ENCODE peak calls at places on chromosomes 12 and 14, in eight cellular contexts. One of them, this sample, is unnamed. For H3K27me3, the result is how much of the 10 kb centered on the place peaks cover.

GRCh38 chr12:7571253-7571652 is 67.7 kb upstream of the CD163 start:
- DNase-seq in IMR-90: no peak
- DNase-seq in fibroblast of lung: no peak
- DNase-seq in testis: no peak
- DNase-seq in CD4-positive, CD25-positive, alpha-beta regulatory T cell: no peak
- DNase-seq in NT2/D1: no peak
- DNase-seq in right lobe of liver: no peak
- DNase-seq in adrenal gland: no peak
- DNase-seq in this sample: no peak

GRCh38 chr14:39603942-39604341 is 171.7 kb upstream of the FBXO33 start:
- DNase-seq in IMR-90: no peak
- DNase-seq in fibroblast of lung: no peak
- DNase-seq in testis: no peak
- DNase-seq in CD4-positive, CD25-positive, alpha-beta regulatory T cell: no peak
- DNase-seq in NT2/D1: no peak
- DNase-seq in right lobe of liver: no peak
- DNase-seq in adrenal gland: no peak
- DNase-seq in this sample: no peak

GRCh38 chr14:73240816-73241480 is 3.6 kb downstream of the PAPLN start:
- DNase-seq in IMR-90: no peak
- DNase-seq in fibroblast of lung: no peak
- DNase-seq in testis: no peak
- DNase-seq in CD4-positive, CD25-positive, alpha-beta regulatory T cell: no peak
- DNase-seq in NT2/D1: no peak
- DNase-seq in right lobe of liver: peak
- DNase-seq in adrenal gland: no peak
- DNase-seq in this sample: peak

GRCh38 chr14:21109377-21110260 is 8.8 kb downstream of the TMEM253 start:
- DNase-seq in IMR-90: no peak
- DNase-seq in fibroblast of lung: no peak
- DNase-seq in testis: no peak
- DNase-seq in CD4-positive, CD25-positive, alpha-beta regulatory T cell: no peak
- DNase-seq in NT2/D1: no peak
- DNase-seq in right lobe of liver: no peak
- DNase-seq in adrenal gland: no peak
- DNase-seq in this sample: no peak

GRCh38 chr12:65875635-65876034 is 51.4 kb downstream of the HMGA2 start:
- DNase-seq in IMR-90: peak
- DNase-seq in fibroblast of lung: peak
- DNase-seq in testis: no peak
- DNase-seq in CD4-positive, CD25-positive, alpha-beta regulatory T cell: no peak
- DNase-seq in NT2/D1: no peak
- DNase-seq in right lobe of liver: no peak
- DNase-seq in adrenal gland: peak
- DNase-seq in this sample: no peak

GRCh38 chr12:47164730-47165439 is 85.1 kb upstream of the AMIGO2 start:
- DNase-seq in IMR-90: peak
- DNase-seq in fibroblast of lung: peak
- DNase-seq in testis: no peak
- DNase-seq in CD4-positive, CD25-positive, alpha-beta regulatory T cell: no peak
- DNase-seq in NT2/D1: no peak
- DNase-seq in right lobe of liver: no peak
- DNase-seq in adrenal gland: no peak
- DNase-seq in this sample: no peak

GRCh38 chr14:92323031-92323915 is at the start of gene SLC24A4:
- DNase-seq in IMR-90: no peak
- DNase-seq in fibroblast of lung: no peak
- DNase-seq in testis: peak
- DNase-seq in CD4-positive, CD25-positive, alpha-beta regulatory T cell: no peak
- DNase-seq in NT2/D1: no peak
- DNase-seq in right lobe of liver: no peak
- DNase-seq in adrenal gland: no peak
- DNase-seq in this sample: no peak

GRCh38 chr14:104895786-104896642 is 28.7 kb upstream of the PLD4 start:
- DNase-seq in IMR-90: no peak
- DNase-seq in fibroblast of lung: no peak
- DNase-seq in testis: no peak
- DNase-seq in CD4-positive, CD25-positive, alpha-beta regulatory T cell: no peak
- DNase-seq in NT2/D1: no peak
- DNase-seq in right lobe of liver: no peak
- DNase-seq in adrenal gland: peak
- DNase-seq in this sample: peak

GRCh38 chr12:64431791-64432190 is 20.1 kb upstream of the TBK1 start:
- DNase-seq in IMR-90: peak
- DNase-seq in fibroblast of lung: peak
- DNase-seq in testis: no peak
- DNase-seq in CD4-positive, CD25-positive, alpha-beta regulatory T cell: no peak
- DNase-seq in NT2/D1: no peak
- DNase-seq in right lobe of liver: no peak
- DNase-seq in adrenal gland: no peak
- DNase-seq in this sample: no peak

GRCh38 chr14:23636317-23637211 is at the start of gene DHRS2:
- DNase-seq in IMR-90: no peak
- DNase-seq in fibroblast of lung: no peak
- DNase-seq in testis: no peak
- DNase-seq in CD4-positive, CD25-positive, alpha-beta regulatory T cell: no peak
- DNase-seq in NT2/D1: no peak
- DNase-seq in right lobe of liver: peak
- DNase-seq in adrenal gland: no peak
- DNase-seq in this sample: no peak

GRCh38 chr14:23113346-23114119 is 5.5 kb downstream of the CEBPE start:
- DNase-seq in IMR-90: peak
- DNase-seq in fibroblast of lung: peak
- DNase-seq in testis: no peak
- DNase-seq in CD4-positive, CD25-positive, alpha-beta regulatory T cell: no peak
- DNase-seq in NT2/D1: no peak
- DNase-seq in right lobe of liver: no peak
- DNase-seq in adrenal gland: no peak
- DNase-seq in this sample: peak

GRCh38 chr12:113860059-113860820 is 105.9 kb downstream of the RBM19 start:
- DNase-seq in IMR-90: no peak
- DNase-seq in fibroblast of lung: no peak
- DNase-seq in testis: no peak
- DNase-seq in CD4-positive, CD25-positive, alpha-beta regulatory T cell: no peak
- DNase-seq in NT2/D1: peak
- DNase-seq in right lobe of liver: no peak
- DNase-seq in adrenal gland: no peak
- DNase-seq in this sample: no peak

GRCh38 chr14:93536945-93537344 is 106.2 kb downstream of the UNC79 start:
- DNase-seq in IMR-90: no peak
- DNase-seq in fibroblast of lung: no peak
- DNase-seq in testis: no peak
- DNase-seq in CD4-positive, CD25-positive, alpha-beta regulatory T cell: no peak
- DNase-seq in NT2/D1: peak
- DNase-seq in right lobe of liver: no peak
- DNase-seq in adrenal gland: no peak
- DNase-seq in this sample: no peak

GRCh38 chr14:52873096-52873495 is 77.8 kb downstream of the FERMT2 start:
- DNase-seq in IMR-90: no peak
- DNase-seq in fibroblast of lung: no peak
- DNase-seq in testis: no peak
- DNase-seq in CD4-positive, CD25-positive, alpha-beta regulatory T cell: no peak
- DNase-seq in NT2/D1: no peak
- DNase-seq in right lobe of liver: no peak
- DNase-seq in adrenal gland: no peak
- DNase-seq in this sample: no peak

GRCh38 chr14:62501021-62501750 is 544.1 kb downstream of the KCNH5 start:
- DNase-seq in IMR-90: no peak
- DNase-seq in fibroblast of lung: no peak
- DNase-seq in testis: no peak
- DNase-seq in CD4-positive, CD25-positive, alpha-beta regulatory T cell: no peak
- DNase-seq in NT2/D1: no peak
- DNase-seq in right lobe of liver: no peak
- DNase-seq in adrenal gland: no peak
- DNase-seq in this sample: no peak

GRCh38 chr14:62505045-62505444 is 540.2 kb downstream of the KCNH5 start:
- DNase-seq in IMR-90: no peak
- DNase-seq in fibroblast of lung: no peak
- DNase-seq in testis: no peak
- DNase-seq in CD4-positive, CD25-positive, alpha-beta regulatory T cell: no peak
- DNase-seq in NT2/D1: no peak
- DNase-seq in right lobe of liver: no peak
- DNase-seq in adrenal gland: no peak
- DNase-seq in this sample: no peak
- H3K4me3 ChIP-seq in IMR-90: no peak
- H3K4me3 ChIP-seq in fibroblast of lung: no peak
- H3K4me3 ChIP-seq in testis: no peak
- H3K4me3 ChIP-seq in CD4-positive, CD25-positive, alpha-beta regulatory T cell: no peak
- H3K4me3 ChIP-seq in NT2/D1: no peak
- H3K4me3 ChIP-seq in right lobe of liver: no peak
- H3K4me3 ChIP-seq in adrenal gland: no peak
- H3K4me3 ChIP-seq in this sample: no peak

DNA sequence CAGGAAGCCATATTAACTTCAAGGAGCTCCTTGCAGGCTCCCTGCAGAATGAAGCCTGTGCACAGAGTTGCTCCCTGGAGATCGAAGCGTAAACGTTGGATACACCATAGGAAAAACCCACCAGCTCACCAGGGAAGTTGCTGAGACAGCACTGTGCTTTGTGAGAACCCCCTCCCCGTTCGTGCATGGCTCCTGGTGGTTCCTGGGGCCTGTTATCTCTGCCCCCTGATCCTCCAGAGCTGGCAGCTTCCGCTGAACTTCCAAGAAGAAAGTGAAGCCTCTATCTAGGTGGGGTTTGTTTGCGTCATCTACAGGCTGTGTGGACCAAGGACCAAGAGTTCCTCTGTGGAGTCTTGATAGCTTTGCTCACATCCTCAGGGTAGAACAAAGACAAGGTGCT is 2.4 kb upstream of the CCDC85C start:
- DNase-seq in IMR-90: no peak
- DNase-seq in fibroblast of lung: no peak
- DNase-seq in testis: no peak
- DNase-seq in CD4-positive, CD25-positive, alpha-beta regulatory T cell: no peak
- DNase-seq in NT2/D1: no peak
- DNase-seq in right lobe of liver: no peak
- DNase-seq in adrenal gland: no peak
- DNase-seq in this sample: no peak
- H3K27me3 ChIP-seq in IMR-90: under half
- H3K27me3 ChIP-seq in fibroblast of lung: under half
- H3K27me3 ChIP-seq in testis: under half
- H3K27me3 ChIP-seq in CD4-positive, CD25-positive, alpha-beta regulatory T cell: under half
- H3K27me3 ChIP-seq in NT2/D1: under half
- H3K27me3 ChIP-seq in right lobe of liver: under half
- H3K27me3 ChIP-seq in adrenal gland: under half
- H3K27me3 ChIP-seq in this sample: under half

GRCh38 chr12:69896653-69897381 is 71.8 kb downstream of the MYRFL start:
- DNase-seq in IMR-90: no peak
- DNase-seq in fibroblast of lung: no peak
- DNase-seq in testis: no peak
- DNase-seq in CD4-positive, CD25-positive, alpha-beta regulatory T cell: no peak
- DNase-seq in NT2/D1: peak
- DNase-seq in right lobe of liver: no peak
- DNase-seq in adrenal gland: no peak
- DNase-seq in this sample: no peak
- H3K4me3 ChIP-seq in IMR-90: no peak
- H3K4me3 ChIP-seq in fibroblast of lung: no peak
- H3K4me3 ChIP-seq in testis: no peak
- H3K4me3 ChIP-seq in CD4-positive, CD25-positive, alpha-beta regulatory T cell: no peak
- H3K4me3 ChIP-seq in NT2/D1: peak
- H3K4me3 ChIP-seq in right lobe of liver: no peak
- H3K4me3 ChIP-seq in adrenal gland: no peak
- H3K4me3 ChIP-seq in this sample: no peak

DNA sequence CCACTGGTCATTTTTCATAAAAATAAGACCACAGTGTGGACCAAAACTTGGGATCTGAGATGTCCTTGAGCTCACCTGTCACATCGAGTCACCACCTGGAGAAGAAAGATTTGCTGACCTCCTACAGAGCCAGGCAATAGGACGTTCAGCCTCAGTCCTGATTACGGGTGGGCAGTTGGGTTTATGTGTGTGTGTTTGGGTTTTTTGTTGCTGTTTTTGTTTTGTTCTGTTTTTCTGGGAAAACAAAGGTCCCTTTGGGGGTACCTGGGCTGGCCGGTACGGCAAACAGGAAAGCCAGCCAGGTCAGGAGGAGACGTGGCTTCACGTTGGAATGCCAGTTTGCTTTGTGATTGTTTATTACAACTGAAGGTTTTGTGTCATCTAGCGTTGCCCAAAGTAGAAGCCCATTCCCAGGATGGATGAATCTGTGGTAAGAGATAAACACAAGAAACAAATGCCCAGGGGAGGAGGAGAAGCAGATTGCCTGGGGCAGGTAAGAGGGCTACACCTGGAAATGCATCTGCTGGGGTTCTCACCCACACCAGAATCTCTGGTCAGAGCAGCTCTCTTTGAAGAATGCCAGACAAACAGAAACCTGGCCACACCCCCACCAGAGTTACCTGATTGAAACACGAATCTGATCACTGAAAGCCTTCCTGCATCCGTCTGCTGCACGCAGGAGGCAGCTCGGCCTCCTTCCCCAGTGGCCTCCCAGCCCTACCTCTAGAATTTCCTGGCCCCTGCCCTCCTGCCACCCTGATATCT is 100.1 kb upstream of the DIO3 start:
- DNase-seq in IMR-90: no peak
- DNase-seq in fibroblast of lung: no peak
- DNase-seq in testis: no peak
- DNase-seq in CD4-positive, CD25-positive, alpha-beta regulatory T cell: no peak
- DNase-seq in NT2/D1: no peak
- DNase-seq in right lobe of liver: no peak
- DNase-seq in adrenal gland: no peak
- DNase-seq in this sample: no peak
- H3K27me3 ChIP-seq in IMR-90: under half
- H3K27me3 ChIP-seq in fibroblast of lung: under half
- H3K27me3 ChIP-seq in testis: under half
- H3K27me3 ChIP-seq in CD4-positive, CD25-positive, alpha-beta regulatory T cell: under half
- H3K27me3 ChIP-seq in NT2/D1: under half
- H3K27me3 ChIP-seq in right lobe of liver: under half
- H3K27me3 ChIP-seq in adrenal gland: under half
- H3K27me3 ChIP-seq in this sample: under half

GRCh38 chr14:68306934-68307758 is 485.7 kb downstream of the ZFP36L1 start:
- DNase-seq in IMR-90: peak
- DNase-seq in fibroblast of lung: peak
- DNase-seq in testis: no peak
- DNase-seq in CD4-positive, CD25-positive, alpha-beta regulatory T cell: no peak
- DNase-seq in NT2/D1: no peak
- DNase-seq in right lobe of liver: no peak
- DNase-seq in adrenal gland: no peak
- DNase-seq in this sample: no peak
- H3K4me3 ChIP-seq in IMR-90: no peak
- H3K4me3 ChIP-seq in fibroblast of lung: no peak
- H3K4me3 ChIP-seq in testis: no peak
- H3K4me3 ChIP-seq in CD4-positive, CD25-positive, alpha-beta regulatory T cell: no peak
- H3K4me3 ChIP-seq in NT2/D1: no peak
- H3K4me3 ChIP-seq in right lobe of liver: peak
- H3K4me3 ChIP-seq in adrenal gland: no peak
- H3K4me3 ChIP-seq in this sample: no peak

GRCh38 chr12:12891646-12892355 is 439 bp downstream of the GPRC5A start:
- DNase-seq in IMR-90: no peak
- DNase-seq in fibroblast of lung: no peak
- DNase-seq in testis: no peak
- DNase-seq in CD4-positive, CD25-positive, alpha-beta regulatory T cell: no peak
- DNase-seq in NT2/D1: no peak
- DNase-seq in right lobe of liver: no peak
- DNase-seq in adrenal gland: no peak
- DNase-seq in this sample: no peak
- H3K27me3 ChIP-seq in IMR-90: under half
- H3K27me3 ChIP-seq in fibroblast of lung: under half
- H3K27me3 ChIP-seq in testis: under half
- H3K27me3 ChIP-seq in CD4-positive, CD25-positive, alpha-beta regulatory T cell: under half
- H3K27me3 ChIP-seq in NT2/D1: half or more
- H3K27me3 ChIP-seq in right lobe of liver: under half
- H3K27me3 ChIP-seq in adrenal gland: under half
- H3K27me3 ChIP-seq in this sample: under half